ENCODE peak calls at places on chromosomes 4 and X, in seven cellular contexts. R is activated CD4-positive, CD25-positive, alpha-beta regulatory T cell; E is suprapubic skin; Z is AG08396; S is H4; A is NCI-H774; K is activated CD4-positive, alpha-beta T cell treated with anti-CD3 and anti-CD28 coated beads, Interleukin-2, amount 50 U/mL, for 1 hour. O is an unnamed sample.
A peak's percentile ranks its signal among the peaks of the same experiment; 100 is the strongest.

GRCh38 chrX:4674028-4674782 is 960.8 kb upstream of the PRKX start:
- DNase-seq in K (no peak), Z (no peak), A (no peak), S (peak; percentile 10), R (no peak), E (no peak), O (no peak)

GRCh38 chr4:8394125-8394524 is 46.4 kb downstream of the ACOX3 start:
- DNase-seq in Z (peak; percentile 57), S (no peak), K (no peak), A (no peak), E (peak; percentile 92), R (no peak), O (peak; percentile 27)

GRCh38 chr4:46844325-46844917 is 64.6 kb downstream of the COX7B2 start:
- DNase-seq in R (peak; percentile 6), K (peak; percentile 16), E (no peak), A (peak; percentile 50), Z (peak; percentile 31), S (peak; percentile 63), O (peak; percentile 6)

GRCh38 chr4:123832173-123833026 is 435.8 kb downstream of the SPRY1 start:
- DNase-seq in K (no peak), Z (peak; percentile 76), E (peak; percentile 78), A (no peak), S (peak; percentile 97), R (no peak), O (peak; percentile 87)

GRCh38 chr4:98663226-98664006 is 5.0 kb upstream of the TSPAN5 start:
- DNase-seq in A (no peak), R (peak; percentile 42), S (no peak), Z (no peak), E (no peak), K (peak; percentile 32), O (no peak)

GRCh38 chr4:174260099-174260498 is 23.4 kb downstream of the FBXO8 start:
- DNase-seq in Z (no peak), R (no peak), E (no peak), A (no peak), S (no peak), K (no peak), O (no peak)

GRCh38 chrX:118652717-118653116 is 74.7 kb upstream of the IL13RA1 start:
- DNase-seq in E (no peak), Z (no peak), S (no peak), A (no peak), K (no peak), R (no peak), O (no peak)

GRCh38 chr4:171334549-171334948 is 478.7 kb upstream of the GALNTL6 start:
- DNase-seq in E (no peak), A (no peak), R (no peak), Z (no peak), S (no peak), K (no peak), O (no peak)

GRCh38 chr4:148405161-148405893 is 36.9 kb downstream of the NR3C2 start:
- DNase-seq in R (no peak), A (no peak), Z (no peak), E (no peak), K (no peak), S (no peak), O (no peak)

GRCh38 chr4:173370477-173371291 is at the start of gene SAP30:
- DNase-seq in K (peak; percentile 98), S (peak; percentile 97), A (peak; percentile 86), E (peak; percentile 99), R (peak; percentile 92), Z (peak; percentile 97), O (peak; percentile 98)

GRCh38 chr4:30790123-30790522 is 70.0 kb downstream of the PCDH7 start:
- DNase-seq in A (no peak), R (no peak), E (no peak), K (no peak), Z (no peak), S (no peak), O (no peak)

GRCh38 chr4:107279729-107280128 is 243.6 kb upstream of the DKK2 start:
- DNase-seq in K (no peak), S (peak; percentile 29), Z (no peak), A (no peak), E (no peak), R (no peak), O (no peak)

GRCh38 chr4:89838005-89838404 is 1.0 kb upstream of the SNCA start:
- DNase-seq in S (peak; percentile 22), Z (peak; percentile 10), K (no peak), A (no peak), R (no peak), E (no peak), O (no peak)

GRCh38 chr4:27881705-27882104 is 1021.1 kb downstream of the STIM2 start:
- DNase-seq in R (no peak), Z (no peak), S (no peak), K (no peak), A (no peak), E (no peak), O (no peak)

GRCh38 chr4:171880136-171880535 is 66.9 kb downstream of the GALNTL6 start:
- DNase-seq in R (no peak), K (no peak), A (no peak), E (no peak), Z (peak; percentile 9), S (peak; percentile 64), O (no peak)

GRCh38 chrX:47540754-47541538 is 20.1 kb upstream of the ARAF start:
- DNase-seq in R (no peak), S (peak; percentile 92), A (peak; percentile 67), Z (peak; percentile 89), E (no peak), K (no peak), O (peak; percentile 82)

GRCh38 chr4:147019061-147019460 is 73.4 kb upstream of the TTC29 start:
- DNase-seq in K (peak; percentile 44), R (peak; percentile 13), E (no peak), S (peak; percentile 55), Z (peak; percentile 65), A (no peak), O (peak; percentile 20)

GRCh38 chrX:31099536-31100090 is 27.8 kb upstream of the FTHL17 start:
- DNase-seq in A (no peak), K (no peak), R (no peak), Z (no peak), S (no peak), E (no peak), O (no peak)

GRCh38 chr4:140703463-140703862 is 52.7 kb downstream of the TBC1D9 start:
- DNase-seq in A (no peak), S (no peak), K (no peak), R (no peak), Z (no peak), E (no peak), O (no peak)

GRCh38 chr4:113052379-113052951 is 3.0 kb downstream of the ANK2 start:
- DNase-seq in S (peak; percentile 80), R (no peak), E (no peak), A (no peak), K (no peak), Z (no peak), O (peak; percentile 44)

GRCh38 chrX:30521440-30522182 is 56.0 kb downstream of the TASL start:
- DNase-seq in Z (no peak), K (no peak), A (no peak), S (no peak), R (no peak), E (no peak), O (peak; percentile 37)

GRCh38 chr4:47145630-47146029 is 114.3 kb downstream of the GABRB1 start:
- DNase-seq in A (no peak), Z (peak; percentile 35), K (no peak), S (peak; percentile 66), E (no peak), R (no peak), O (no peak)

GRCh38 chr4:24796632-24797031 is 1.3 kb downstream of the SOD3 start:
- DNase-seq in A (no peak), R (no peak), K (no peak), E (peak; percentile 44), S (no peak), Z (no peak), O (no peak)

GRCh38 chrX:120286733-120287512 is 24.3 kb downstream of the TMEM255A start:
- DNase-seq in E (no peak), S (no peak), Z (no peak), R (no peak), A (no peak), K (no peak), O (no peak)

GRCh38 chr4:168993724-168994510 is 16.1 kb downstream of the CBR4 start:
- DNase-seq in E (no peak), S (peak; percentile 75), Z (no peak), A (no peak), K (no peak), R (no peak), O (no peak)

GRCh38 chr4:52201705-52202104 is 150.6 kb downstream of the SPATA18 start:
- DNase-seq in E (no peak), R (no peak), A (no peak), Z (no peak), K (no peak), S (no peak), O (peak; percentile 48)

GRCh38 chr4:8350841-8351461 is 81.4 kb downstream of the HTRA3 start:
- DNase-seq in R (no peak), Z (no peak), E (peak; percentile 72), S (no peak), A (no peak), K (no peak), O (no peak)

GRCh38 chrX:143632625-143633387 is 3.1 kb downstream of the SLITRK4 start:
- DNase-seq in S (peak; percentile 30), K (no peak), A (no peak), E (no peak), R (no peak), Z (no peak), O (peak; percentile 10)

O was measured in MG63.